ENCODE peak calls at places on chromosomes 4 and X, in six cellular contexts. C, O, G, I, U and J are unnamed samples.
A peak's percentile ranks its signal among the peaks of the same experiment; 100 is the strongest.

GRCh38 chrX:116031331-116031730 is 139.2 kb upstream of the AGTR2 start:
- DNase-seq in U (no peak), I (no peak), C (no peak), G (no peak), O (no peak), J (no peak)

GRCh38 chr4:14701389-14701788 is 300.9 kb upstream of the CPEB2 start:
- DNase-seq in I (no peak), U (no peak), O (no peak), C (no peak), G (no peak), J (no peak)

GRCh38 chrX:68396953-68397352 is 36.3 kb downstream of the OPHN1 start:
- DNase-seq in U (no peak), C (no peak), O (no peak), I (no peak), G (no peak), J (no peak)

GRCh38 chrX:19566359-19567141 is 51.2 kb upstream of the MAP3K15 start:
- DNase-seq in I (no peak), U (no peak), O (peak; percentile 31), C (no peak), G (no peak), J (no peak)

GRCh38 chr4:147596976-147597375 is 20.2 kb upstream of the TMEM184C start:
- DNase-seq in C (peak; percentile 49), U (peak; percentile 82), G (no peak), O (peak; percentile 77), I (no peak), J (no peak)

GRCh38 chrX:151912780-151913179 is at the start of gene MAGEA4:
- DNase-seq in I (no peak), U (no peak), O (no peak), C (no peak), G (no peak), J (no peak)

GRCh38 chr4:45293335-45293734 is 567.0 kb upstream of the GNPDA2 start:
- DNase-seq in I (no peak), O (no peak), U (no peak), C (no peak), G (no peak), J (no peak)

GRCh38 chr4:3766207-3766790 is at the start of gene ADRA2C:
- DNase-seq in O (no peak), U (no peak), I (no peak), C (no peak), G (peak; percentile 26), J (no peak)

GRCh38 chr4:3363411-3364141 is 70.8 kb downstream of the RGS12 start:
- DNase-seq in O (no peak), U (no peak), I (no peak), G (no peak), C (no peak), J (no peak)

GRCh38 chr4:175874290-175874689 is 62.2 kb upstream of the GPM6A start:
- DNase-seq in I (no peak), C (no peak), U (no peak), G (no peak), O (no peak), J (no peak)

GRCh38 chr4:40046311-40046980 is 10.2 kb upstream of the N4BP2 start:
- DNase-seq in G (no peak), U (no peak), I (no peak), C (peak; percentile 70), O (peak; percentile 62), J (no peak)

GRCh38 chrX:115362334-115363095 is 73.0 kb downstream of the LUZP4 start:
- DNase-seq in I (no peak), U (peak; percentile 34), C (no peak), O (no peak), G (no peak), J (peak; percentile 26)

GRCh38 chr4:71833175-71833900 is 49.5 kb upstream of the GC start:
- DNase-seq in G (no peak), C (no peak), I (no peak), U (no peak), O (no peak), J (no peak)

GRCh38 chrX:53241558-53241957 is 16.6 kb upstream of the KDM5C start:
- DNase-seq in I (no peak), O (no peak), U (no peak), G (no peak), C (no peak), J (no peak)

GRCh38 chrX:129423191-129423590 is 100.1 kb downstream of the SMARCA1 start:
- DNase-seq in I (no peak), C (no peak), O (no peak), G (no peak), U (no peak), J (no peak)

GRCh38 chr4:173346074-173346473 is 11.9 kb upstream of the HMGB2 start:
- DNase-seq in G (no peak), C (no peak), I (no peak), U (no peak), O (peak; percentile 32), J (no peak)

GRCh38 chr4:68180858-68181531 is 51.3 kb upstream of the TMPRSS11F start:
- DNase-seq in U (peak; percentile 50), C (no peak), I (no peak), G (no peak), O (no peak), J (no peak)

GRCh38 chr4:109007976-109008375 is 245.1 kb upstream of the ETNPPL start:
- DNase-seq in U (no peak), O (no peak), G (no peak), I (peak; percentile 48), C (no peak), J (no peak)

GRCh38 chr4:169174247-169174646 is 96.5 kb downstream of the SH3RF1 start:
- DNase-seq in U (no peak), G (no peak), C (no peak), I (no peak), O (no peak), J (no peak)

GRCh38 chrX:15686818-15687685 is 22.4 kb upstream of the CLTRN start:
- DNase-seq in G (peak; percentile 55), U (no peak), O (peak; percentile 71), C (peak; percentile 41), I (peak; percentile 59), J (peak; percentile 37)

GRCh38 chr4:105765690-105766407 is 57.3 kb downstream of the GSTCD start:
- DNase-seq in I (peak; percentile 39), C (no peak), O (peak; percentile 95), G (no peak), U (peak; percentile 42), J (no peak)

GRCh38 chrX:104250470-104250869 is 4.3 kb downstream of the ESX1 start:
- DNase-seq in U (no peak), C (no peak), I (no peak), O (no peak), G (no peak), J (no peak)

GRCh38 chrX:143648705-143649104 is 12.8 kb upstream of the SLITRK4 start:
- DNase-seq in O (no peak), U (no peak), G (peak; percentile 1), C (no peak), I (peak; percentile 30), J (no peak)
- TF ChIP-seq CTCF in O (no peak), U (peak; percentile 35), G (peak; percentile 51), C (no peak), I (peak; percentile 57), J (no peak)

GRCh38 chrX:23554304-23554703 is 113.0 kb upstream of the PRDX4 start:
- DNase-seq in C (peak; percentile 10), I (no peak), U (peak; percentile 1), O (peak; percentile 7), G (no peak), J (no peak)
- TF ChIP-seq CTCF in C (peak; percentile 64), I (peak; percentile 91), U (peak; percentile 39), O (peak; percentile 38), G (peak; percentile 85), J (no peak)

GRCh38 chr4:159289682-159290081 is 186.8 kb downstream of the RAPGEF2 start:
- DNase-seq in G (no peak), O (no peak), U (no peak), I (no peak), C (no peak), J (no peak)

GRCh38 chr4:159291176-159291575 is 188.3 kb downstream of the RAPGEF2 start:
- DNase-seq in O (no peak), U (no peak), I (no peak), C (no peak), G (no peak), J (no peak)

GRCh38 chr4:159296061-159296460 is 193.2 kb downstream of the RAPGEF2 start:
- DNase-seq in U (no peak), G (no peak), O (no peak), I (no peak), C (no peak), J (no peak)

GRCh38 chr4:159290321-159291030 is 187.6 kb downstream of the RAPGEF2 start:
- DNase-seq in O (peak; percentile 59), G (no peak), I (no peak), C (no peak), U (peak; percentile 35), J (no peak)

DNA sequence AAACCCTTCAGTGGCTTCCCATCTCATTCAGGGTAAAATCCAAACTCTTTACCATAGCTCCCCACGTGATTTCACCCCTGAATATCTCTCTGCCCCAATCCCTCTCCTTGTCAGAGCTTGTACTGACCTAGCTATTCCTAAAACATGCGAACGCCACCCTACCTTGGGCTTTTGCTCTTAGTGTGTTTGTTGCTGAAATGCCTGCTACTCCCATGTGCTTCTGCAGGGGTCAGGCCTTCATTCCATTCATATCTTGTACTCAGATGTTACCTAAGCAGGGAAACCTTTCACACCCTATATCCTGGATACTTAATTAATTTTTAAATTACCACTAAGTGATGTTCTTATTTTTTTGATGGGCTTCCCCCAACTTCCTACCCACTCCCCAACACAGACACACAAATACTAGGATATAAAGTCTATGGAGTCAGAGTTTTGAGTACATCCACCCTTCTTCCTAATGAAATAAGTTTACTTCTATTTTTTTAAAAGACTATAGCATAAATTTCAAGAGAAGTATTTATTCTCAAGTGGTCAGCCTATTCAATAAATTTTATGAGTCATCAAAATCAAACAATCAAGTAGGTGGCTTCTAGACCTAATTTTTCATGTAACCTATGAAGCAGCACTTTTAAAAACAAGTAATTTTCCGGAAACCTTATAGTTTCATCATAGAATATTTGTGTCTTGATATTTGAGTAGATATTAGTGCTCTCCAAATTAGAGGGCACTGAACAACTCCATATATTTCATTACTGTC is 189.4 kb downstream of the RAPGEF2 start:
- DNase-seq in U (no peak), I (no peak), C (no peak), G (no peak), O (no peak), J (no peak)
- TF ChIP-seq CTCF in U (no peak), I (peak; percentile 40), C (no peak), G (no peak), O (peak; percentile 22), J (no peak)

DNA sequence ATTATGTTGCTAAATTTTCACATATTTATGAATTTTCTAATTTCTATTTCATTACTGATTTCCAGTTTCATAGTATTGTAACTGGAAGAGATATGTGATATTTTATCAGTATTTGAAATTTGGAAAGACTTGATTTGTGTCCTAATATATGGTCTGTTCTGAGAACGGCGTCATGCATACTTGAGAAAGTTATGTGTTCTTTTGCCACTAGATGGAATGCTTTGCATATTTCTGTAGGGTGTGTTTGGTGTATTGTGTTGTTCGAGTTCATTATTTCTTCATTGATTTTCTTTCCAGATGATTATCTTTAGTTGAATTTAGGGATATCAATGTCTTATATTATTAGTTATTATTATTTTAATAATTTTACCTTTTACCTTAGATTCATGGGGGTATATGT is 110.6 kb upstream of the ITM2A start:
- DNase-seq in I (no peak), C (no peak), G (no peak), U (no peak), O (no peak), J (no peak)
- TF ChIP-seq CTCF in I (no peak), C (no peak), G (no peak), U (no peak), O (no peak), J (no peak)

GRCh38 chr4:20297246-20297645 is 45.5 kb downstream of the SLIT2 start:
- DNase-seq in I (no peak), U (no peak), O (no peak), C (no peak), G (no peak), J (no peak)
- TF ChIP-seq CTCF in I (no peak), U (no peak), O (no peak), C (no peak), G (no peak), J (no peak)